ENCODE peak calls at places on chromosomes 7 and 10, in eight cellular contexts. D, Y, M, W, S, A, P and Q are unnamed samples.

GRCh38 chr10:28778524-28778923 is 101.2 kb downstream of the BAMBI start:
- DNase-seq in S (no peak), M (no peak), Y (no peak), P (no peak), A (no peak), W (no peak), D (no peak), Q (no peak)

GRCh38 chr10:116082211-116082610 is 190.8 kb downstream of the GFRA1 start:
- DNase-seq in P (no peak), M (no peak), W (no peak), Y (no peak), A (no peak), D (no peak), S (no peak), Q (no peak)

GRCh38 chr7:84497873-84498272 is 303.3 kb upstream of the SEMA3A start:
- DNase-seq in D (no peak), W (no peak), P (no peak), A (no peak), Y (no peak), M (no peak), S (no peak), Q (no peak)

GRCh38 chr10:112137381-112137987 is 46.1 kb downstream of the GPAM start:
- DNase-seq in Y (peak; percentile 85), S (peak; percentile 54), D (peak; percentile 92), M (peak; percentile 91), W (peak; percentile 55), P (peak; percentile 82), A (peak; percentile 79), Q (no peak)

GRCh38 chr7:38027884-38028455 is 107.5 kb downstream of the EPDR1 start:
- DNase-seq in S (no peak), P (no peak), A (no peak), D (no peak), Y (no peak), W (no peak), M (no peak), Q (no peak)

GRCh38 chr7:50339990-50340500 is 35.5 kb downstream of the IKZF1 start:
- DNase-seq in Y (peak; percentile 83), M (no peak), D (no peak), S (no peak), P (no peak), W (no peak), A (no peak), Q (no peak)

GRCh38 chr10:71812016-71812912 is 38.8 kb downstream of the PSAP start:
- DNase-seq in M (peak; percentile 74), P (peak; percentile 78), W (peak; percentile 44), S (peak; percentile 54), A (peak; percentile 87), D (no peak), Y (peak; percentile 96), Q (no peak)

GRCh38 chr7:79719216-79719615 is 265.7 kb upstream of the MAGI2 start:
- DNase-seq in S (no peak), M (no peak), D (no peak), P (no peak), Y (peak; percentile 45), W (no peak), A (no peak), Q (no peak)

GRCh38 chr10:56593120-56593519 is 232.1 kb upstream of the ZWINT start:
- DNase-seq in P (no peak), M (no peak), S (no peak), D (no peak), Y (no peak), W (no peak), A (no peak), Q (no peak)

GRCh38 chr10:23121135-23121534 is 25.8 kb downstream of the MSRB2 start:
- DNase-seq in S (no peak), M (no peak), A (no peak), P (no peak), W (no peak), D (no peak), Y (no peak), Q (no peak)

GRCh38 chr10:102067091-102067916 is 2.2 kb downstream of the HPS6 start:
- DNase-seq in S (no peak), D (no peak), Y (no peak), W (no peak), M (no peak), P (no peak), A (no peak), Q (no peak)

GRCh38 chr10:92778091-92778490 is 70.2 kb upstream of the EXOC6 start:
- DNase-seq in M (no peak), D (no peak), P (no peak), W (no peak), Y (no peak), S (no peak), A (no peak), Q (no peak)

GRCh38 chr7:117588352-117588794 is 108.5 kb downstream of the CFTR start:
- DNase-seq in A (no peak), W (peak; percentile 88), S (no peak), Y (no peak), P (no peak), D (no peak), M (no peak), Q (no peak)

GRCh38 chr7:11328309-11328708 is 354.6 kb downstream of the PHF14 start:
- DNase-seq in A (no peak), D (no peak), S (no peak), P (no peak), M (no peak), Y (no peak), W (no peak), Q (no peak)

GRCh38 chr10:75532253-75532924 is 101.0 kb downstream of the LRMDA start:
- DNase-seq in S (no peak), A (no peak), W (peak; percentile 49), M (no peak), Y (no peak), P (no peak), D (no peak), Q (no peak)

GRCh38 chr10:97795886-97796285 is 24.1 kb upstream of the SFRP5 start:
- DNase-seq in A (no peak), Y (no peak), M (no peak), S (no peak), W (no peak), P (no peak), D (no peak), Q (no peak)

GRCh38 chr10:116848032-116848911 is 1.0 kb upstream of the ENO4 start:
- DNase-seq in W (no peak), S (no peak), A (no peak), P (no peak), M (no peak), D (no peak), Y (no peak), Q (no peak)

GRCh38 chr10:5945203-5945534 is 32.2 kb downstream of the IL15RA start:
- DNase-seq in S (peak; percentile 32), W (no peak), D (no peak), P (no peak), Y (no peak), M (no peak), A (peak; percentile 58), Q (no peak)

GRCh38 chr10:13773043-13773442 is 186.3 kb downstream of the PRPF18 start:
- DNase-seq in D (no peak), A (no peak), M (no peak), Y (no peak), S (no peak), P (no peak), W (no peak), Q (no peak)

GRCh38 chr7:81956520-81956919 is 186.7 kb upstream of the HGF start:
- DNase-seq in Y (no peak), W (peak; percentile 84), S (peak; percentile 13), P (no peak), M (no peak), A (no peak), D (no peak), Q (no peak)

GRCh38 chr10:7000063-7000462 is 410.8 kb downstream of the SFMBT2 start:
- DNase-seq in D (no peak), S (no peak), M (no peak), W (no peak), Y (no peak), P (no peak), A (no peak), Q (no peak)

GRCh38 chr7:40965745-40966144 is 737.1 kb downstream of the INHBA start:
- DNase-seq in S (no peak), A (no peak), W (no peak), M (no peak), P (no peak), Y (no peak), D (no peak), Q (no peak)

GRCh38 chr10:119090968-119091367 is 10.4 kb upstream of the EIF3A start:
- DNase-seq in S (no peak), P (no peak), D (no peak), Y (no peak), A (no peak), W (peak; percentile 85), M (no peak), Q (no peak)

DNA sequence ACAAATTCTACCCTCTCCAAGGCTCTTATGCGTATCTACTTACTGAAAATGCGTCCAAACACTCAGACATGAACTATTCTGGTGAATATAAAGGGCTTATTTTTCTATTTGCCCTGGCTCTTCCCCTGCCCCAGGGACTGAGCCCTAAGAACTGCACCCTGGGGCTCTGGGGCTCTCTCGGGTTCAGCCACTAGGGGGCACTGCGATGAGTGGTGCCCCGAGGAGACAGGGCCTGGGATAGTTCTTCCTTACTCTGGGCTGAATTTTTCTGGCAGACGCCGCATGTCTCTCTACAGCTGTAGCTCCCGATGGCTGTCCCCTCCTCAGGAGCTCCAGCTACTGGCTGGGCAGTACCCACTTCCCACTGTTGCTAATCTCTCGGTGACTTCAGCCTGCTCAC is 30.8 kb upstream of the GSDME start:
- DNase-seq in S (no peak), A (no peak), W (no peak), P (no peak), Y (no peak), M (no peak), D (no peak), Q (no peak)
- TF ChIP-seq CTCF in S (peak; percentile 39), A (peak; percentile 40), W (peak; percentile 41), P (no peak), Y (no peak), M (peak; percentile 62), D (peak; percentile 62), Q (no peak)

GRCh38 chr10:100019824-100020160 is 10.0 kb upstream of the DNMBP start:
- DNase-seq in S (no peak), W (no peak), Y (no peak), A (no peak), P (no peak), D (no peak), M (peak; percentile 57), Q (no peak)
- TF ChIP-seq CTCF in S (no peak), W (peak; percentile 12), Y (no peak), A (no peak), P (no peak), D (peak; percentile 44), M (peak; percentile 51), Q (no peak)

GRCh38 chr7:121373177-121373576 is 22.9 kb downstream of the FAM3C start:
- DNase-seq in A (no peak), M (no peak), S (no peak), W (no peak), P (no peak), D (no peak), Y (no peak), Q (no peak)
- TF ChIP-seq CTCF in A (no peak), M (no peak), S (no peak), W (no peak), P (no peak), D (peak; percentile 50), Y (no peak), Q (no peak)

DNA sequence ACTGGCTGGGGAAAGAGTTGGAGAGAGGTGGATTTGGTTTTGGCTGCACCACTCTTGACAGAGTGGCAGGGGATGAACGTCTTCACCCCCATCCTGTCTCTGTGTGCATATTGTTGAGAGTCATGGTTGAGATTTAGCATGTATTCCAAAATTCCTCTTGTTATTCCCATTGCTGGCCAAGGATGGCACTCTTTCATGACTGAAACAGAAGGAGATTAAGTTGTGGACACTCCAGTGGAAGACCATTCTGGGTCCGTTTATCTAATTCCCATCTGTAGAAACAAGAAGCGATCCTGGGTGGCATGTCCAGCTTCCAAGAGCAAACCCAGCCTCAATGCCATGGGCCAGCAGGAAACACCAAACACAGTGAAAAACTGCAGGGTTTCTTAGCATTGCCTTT is 469.0 kb upstream of the IGFBP3 start:
- DNase-seq in W (no peak), Y (no peak), S (no peak), D (no peak), P (no peak), A (no peak), M (no peak), Q (no peak)
- TF ChIP-seq CTCF in W (no peak), Y (no peak), S (no peak), D (no peak), P (no peak), A (no peak), M (no peak), Q (no peak)